ENCODE peak calls at places on chromosome 21, in eight cellular contexts. One of them, this sample, is unnamed.

GRCh38 chr21:43938751-43939442 is 73.2 kb upstream of the TRAPPC10 start:
- DNase-seq in astrocyte of the cerebellum: no peak
- DNase-seq in amygdala: peak; percentile 50
- DNase-seq in NCI-H1694: peak; percentile 69
- DNase-seq in H54: peak; percentile 47
- DNase-seq in aorta: peak; percentile 88
- DNase-seq in T-cell: peak; percentile 83
- DNase-seq in stimulated activated CD8-positive, alpha-beta memory T cell treated with anti-CD3 and anti-CD28 coated beads, Interleukin-4, amount 100 ng/mL, for 1 hour: peak; percentile 82
- DNase-seq in this sample: peak; percentile 59

GRCh38 chr21:43634618-43635017 is 24.7 kb downstream of the HSF2BP start:
- DNase-seq in astrocyte of the cerebellum: no peak
- DNase-seq in amygdala: no peak
- DNase-seq in NCI-H1694: no peak
- DNase-seq in H54: no peak
- DNase-seq in aorta: no peak
- DNase-seq in T-cell: no peak
- DNase-seq in stimulated activated CD8-positive, alpha-beta memory T cell treated with anti-CD3 and anti-CD28 coated beads, Interleukin-4, amount 100 ng/mL, for 1 hour: no peak
- DNase-seq in this sample: peak; percentile 25

GRCh38 chr21:43702785-43703067 is 16.2 kb upstream of the PDXK start:
- DNase-seq in astrocyte of the cerebellum: no peak
- DNase-seq in amygdala: no peak
- DNase-seq in NCI-H1694: no peak
- DNase-seq in H54: no peak
- DNase-seq in aorta: no peak
- DNase-seq in T-cell: no peak
- DNase-seq in stimulated activated CD8-positive, alpha-beta memory T cell treated with anti-CD3 and anti-CD28 coated beads, Interleukin-4, amount 100 ng/mL, for 1 hour: no peak
- DNase-seq in this sample: no peak

GRCh38 chr21:28771790-28772501 is 220.7 kb downstream of the LTN1 start:
- DNase-seq in astrocyte of the cerebellum: peak; percentile 59
- DNase-seq in amygdala: no peak
- DNase-seq in NCI-H1694: no peak
- DNase-seq in H54: no peak
- DNase-seq in aorta: no peak
- DNase-seq in T-cell: no peak
- DNase-seq in stimulated activated CD8-positive, alpha-beta memory T cell treated with anti-CD3 and anti-CD28 coated beads, Interleukin-4, amount 100 ng/mL, for 1 hour: no peak
- DNase-seq in this sample: peak; percentile 91

GRCh38 chr21:45549670-45550463 is 7.6 kb upstream of the SLC19A1 start:
- DNase-seq in astrocyte of the cerebellum: no peak
- DNase-seq in amygdala: no peak
- DNase-seq in NCI-H1694: no peak
- DNase-seq in H54: no peak
- DNase-seq in aorta: peak; percentile 62
- DNase-seq in T-cell: no peak
- DNase-seq in stimulated activated CD8-positive, alpha-beta memory T cell treated with anti-CD3 and anti-CD28 coated beads, Interleukin-4, amount 100 ng/mL, for 1 hour: no peak
- DNase-seq in this sample: no peak

GRCh38 chr21:31354604-31355443 is 10.8 kb upstream of the TIAM1 start:
- DNase-seq in astrocyte of the cerebellum: peak; percentile 93
- DNase-seq in amygdala: no peak
- DNase-seq in NCI-H1694: no peak
- DNase-seq in H54: peak; percentile 73
- DNase-seq in aorta: no peak
- DNase-seq in T-cell: peak; percentile 59
- DNase-seq in stimulated activated CD8-positive, alpha-beta memory T cell treated with anti-CD3 and anti-CD28 coated beads, Interleukin-4, amount 100 ng/mL, for 1 hour: peak; percentile 58
- DNase-seq in this sample: peak; percentile 87

GRCh38 chr21:17780539-17780938 is 38.6 kb downstream of the C21orf91 start:
- DNase-seq in astrocyte of the cerebellum: no peak
- DNase-seq in amygdala: no peak
- DNase-seq in NCI-H1694: no peak
- DNase-seq in H54: no peak
- DNase-seq in aorta: no peak
- DNase-seq in T-cell: peak; percentile 28
- DNase-seq in stimulated activated CD8-positive, alpha-beta memory T cell treated with anti-CD3 and anti-CD28 coated beads, Interleukin-4, amount 100 ng/mL, for 1 hour: no peak
- DNase-seq in this sample: no peak

GRCh38 chr21:18245493-18245967 is 897 bp downstream of the CHODL start:
- DNase-seq in astrocyte of the cerebellum: peak; percentile 37
- DNase-seq in amygdala: no peak
- DNase-seq in NCI-H1694: no peak
- DNase-seq in H54: no peak
- DNase-seq in aorta: peak; percentile 67
- DNase-seq in T-cell: no peak
- DNase-seq in stimulated activated CD8-positive, alpha-beta memory T cell treated with anti-CD3 and anti-CD28 coated beads, Interleukin-4, amount 100 ng/mL, for 1 hour: no peak
- DNase-seq in this sample: no peak

GRCh38 chr21:39104911-39105310 is 78.3 kb downstream of the PSMG1 start:
- DNase-seq in astrocyte of the cerebellum: no peak
- DNase-seq in amygdala: no peak
- DNase-seq in NCI-H1694: no peak
- DNase-seq in H54: no peak
- DNase-seq in aorta: no peak
- DNase-seq in T-cell: no peak
- DNase-seq in stimulated activated CD8-positive, alpha-beta memory T cell treated with anti-CD3 and anti-CD28 coated beads, Interleukin-4, amount 100 ng/mL, for 1 hour: no peak
- DNase-seq in this sample: no peak

GRCh38 chr21:33355996-33356395 is 31.2 kb downstream of the IFNAR1 start:
- DNase-seq in astrocyte of the cerebellum: no peak
- DNase-seq in amygdala: no peak
- DNase-seq in NCI-H1694: no peak
- DNase-seq in H54: no peak
- DNase-seq in aorta: no peak
- DNase-seq in T-cell: no peak
- DNase-seq in stimulated activated CD8-positive, alpha-beta memory T cell treated with anti-CD3 and anti-CD28 coated beads, Interleukin-4, amount 100 ng/mL, for 1 hour: no peak
- DNase-seq in this sample: no peak

GRCh38 chr21:36542312-36543101 is 62.6 kb upstream of the CLDN14 start:
- DNase-seq in astrocyte of the cerebellum: no peak
- DNase-seq in amygdala: no peak
- DNase-seq in NCI-H1694: no peak
- DNase-seq in H54: no peak
- DNase-seq in aorta: no peak
- DNase-seq in T-cell: no peak
- DNase-seq in stimulated activated CD8-positive, alpha-beta memory T cell treated with anti-CD3 and anti-CD28 coated beads, Interleukin-4, amount 100 ng/mL, for 1 hour: no peak
- DNase-seq in this sample: no peak

This sample was measured in IMR-90.